ENCODE peak calls at places on chromosome 22, in eight cellular contexts. K is spleen, Q is cardiac muscle cell, L is endodermal cell, V is IMR-90, A is K562, C is MM.1S, M is A673. I is an unnamed sample.

GRCh38 chr22:40325315-40325714 is 21.0 kb upstream of the ADSL start:
- DNase-seq in K (no peak), Q (no peak), L (peak; percentile 61), V (no peak), A (no peak), C (no peak), M (no peak), I (no peak)

GRCh38 chr22:26646158-26646557 is 11.2 kb upstream of the MIAT start:
- DNase-seq in K (no peak), Q (no peak), L (no peak), V (peak; percentile 55), A (no peak), C (no peak), M (no peak), I (no peak)

GRCh38 chr22:31253949-31254348 is 38.3 kb downstream of the PIK3IP1 start:
- DNase-seq in K (no peak), Q (no peak), L (peak; percentile 78), V (no peak), A (no peak), C (no peak), M (no peak), I (no peak)

GRCh38 chr22:42717197-42717967 is 3.3 kb downstream of the A4GALT start:
- DNase-seq in K (no peak), Q (peak; percentile 34), L (peak; percentile 90), V (no peak), A (no peak), C (peak; percentile 24), M (peak; percentile 55), I (no peak)

GRCh38 chr22:40263191-40263590 is 83.1 kb upstream of the ADSL start:
- DNase-seq in K (peak; percentile 76), Q (no peak), L (no peak), V (no peak), A (peak; percentile 51), C (no peak), M (peak; percentile 34), I (no peak)

GRCh38 chr22:27492566-27493201 is 308.9 kb downstream of the MN1 start:
- DNase-seq in K (no peak), Q (no peak), L (no peak), V (no peak), A (no peak), C (peak; percentile 41), M (no peak), I (no peak)

GRCh38 chr22:24247564-24248344 is 2.9 kb upstream of the GGT5 start:
- DNase-seq in K (peak; percentile 91), Q (peak; percentile 87), L (peak; percentile 96), V (peak; percentile 95), A (peak; percentile 80), C (peak; percentile 39), M (peak; percentile 66), I (peak; percentile 93)

GRCh38 chr22:44337658-44338004 is 24.9 kb upstream of the SHISAL1 start:
- DNase-seq in K (no peak), Q (peak; percentile 47), L (peak; percentile 80), V (peak; percentile 75), A (peak; percentile 27), C (no peak), M (peak; percentile 58), I (peak; percentile 86)

GRCh38 chr22:39739338-39740027 is 154.1 kb downstream of the ENTHD1 start:
- DNase-seq in K (no peak), Q (no peak), L (no peak), V (peak; percentile 3), A (no peak), C (peak; percentile 39), M (no peak), I (no peak)

GRCh38 chr22:40533712-40534378 is 102.7 kb downstream of the MRTFA start:
- DNase-seq in K (no peak), Q (peak; percentile 42), L (no peak), V (peak; percentile 74), A (peak; percentile 62), C (peak; percentile 79), M (peak; percentile 92), I (peak; percentile 23)

GRCh38 chr22:27274770-27275449 is 526.6 kb downstream of the MN1 start:
- DNase-seq in K (no peak), Q (no peak), L (no peak), V (peak; percentile 3), A (no peak), C (no peak), M (no peak), I (no peak)

GRCh38 chr22:32708835-32709234 is 92.7 kb upstream of the TIMP3 start:
- DNase-seq in K (no peak), Q (no peak), L (no peak), V (peak; percentile 37), A (no peak), C (no peak), M (no peak), I (peak; percentile 81)

GRCh38 chr22:46347646-46348045 is 12.1 kb downstream of the TRMU start:
- DNase-seq in K (peak; percentile 38), Q (no peak), L (no peak), V (no peak), A (no peak), C (no peak), M (no peak), I (no peak)
- H3K36me3 ChIP-seq in K (peaks cover 100% of the 10 kb centered on the region), Q (peaks cover 28% of the 10 kb centered on the region), L (peaks cover 91% of the 10 kb centered on the region), V (peaks cover 82% of the 10 kb centered on the region), A (peaks cover 89% of the 10 kb centered on the region), C (peaks cover 28% of the 10 kb centered on the region), M (peaks cover 86% of the 10 kb centered on the region), I (peaks cover 68% of the 10 kb centered on the region)

DNA sequence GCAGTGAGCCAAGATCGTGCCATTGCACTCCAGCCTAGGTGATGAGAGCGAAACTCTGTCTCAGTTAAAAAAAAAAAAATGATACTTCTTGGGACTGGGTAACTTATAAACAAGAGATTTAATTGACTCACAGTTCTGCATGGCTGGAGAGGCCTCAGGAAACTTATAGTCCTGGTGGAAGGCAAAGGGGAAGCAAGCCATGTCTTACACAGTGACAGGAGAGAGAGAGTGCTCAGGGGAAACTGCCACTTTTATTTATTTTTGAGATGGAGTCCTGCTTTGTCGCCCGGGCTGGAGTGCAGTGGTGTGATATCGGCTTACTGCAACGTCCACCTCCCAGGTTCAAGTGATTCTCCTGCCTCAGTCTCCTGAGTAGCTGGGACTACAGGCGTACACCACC is 8.2 kb downstream of the SDF2L1 start:
- DNase-seq in K (no peak), Q (no peak), L (no peak), V (no peak), A (no peak), C (no peak), M (no peak), I (no peak)
- H3K9me3 ChIP-seq in K (no peaks in the 10 kb centered on the region), Q (no peaks in the 10 kb centered on the region), L (no peaks in the 10 kb centered on the region), V (no peaks in the 10 kb centered on the region), A (no peaks in the 10 kb centered on the region), C (no peaks in the 10 kb centered on the region), M (no peaks in the 10 kb centered on the region), I (no peaks in the 10 kb centered on the region)

GRCh38 chr22:28937206-28938025 is 54.0 kb downstream of the ZNRF3 start:
- DNase-seq in K (no peak), Q (no peak), L (no peak), V (no peak), A (no peak), C (no peak), M (no peak), I (no peak)
- H3K36me3 ChIP-seq in K (no peaks in the 10 kb centered on the region), Q (no peaks in the 10 kb centered on the region), L (no peaks in the 10 kb centered on the region), V (no peaks in the 10 kb centered on the region), A (no peaks in the 10 kb centered on the region), C (no peaks in the 10 kb centered on the region), M (no peaks in the 10 kb centered on the region), I (no peaks in the 10 kb centered on the region)

GRCh38 chr22:49449377-49449776 is 378.3 kb downstream of the BRD1 start:
- DNase-seq in K (no peak), Q (no peak), L (peak; percentile 50), V (no peak), A (no peak), C (no peak), M (no peak), I (no peak)
- H3K9me3 ChIP-seq in K (no peaks in the 10 kb centered on the region), Q (no peaks in the 10 kb centered on the region), L (no peaks in the 10 kb centered on the region), V (peaks cover 57% of the 10 kb centered on the region), A (no peaks in the 10 kb centered on the region), C (no peaks in the 10 kb centered on the region), M (no peaks in the 10 kb centered on the region), I (no peaks in the 10 kb centered on the region)

DNA sequence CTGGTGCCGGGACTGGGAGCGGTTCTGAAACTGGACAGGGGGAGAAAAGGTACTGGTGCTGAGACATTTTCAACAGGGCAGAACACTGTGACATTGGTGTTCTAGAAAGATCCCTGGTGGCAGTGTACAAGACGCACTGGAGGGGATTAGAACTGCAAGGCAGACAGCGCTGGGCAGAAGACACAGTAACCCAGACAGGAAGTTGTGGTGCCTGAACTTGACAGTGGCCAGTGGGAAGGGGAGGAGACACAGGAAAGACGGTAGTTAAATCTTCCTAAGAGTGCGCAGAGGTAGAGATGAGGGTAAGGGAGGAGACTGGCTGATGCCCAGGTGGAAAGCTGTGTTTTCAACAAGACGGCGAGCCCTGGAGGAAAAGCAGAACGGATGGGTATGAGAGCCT is 24.5 kb downstream of the FAM227A start:
- DNase-seq in K (no peak), Q (no peak), L (no peak), V (no peak), A (no peak), C (no peak), M (no peak), I (no peak)
- H3K36me3 ChIP-seq in K (no peaks in the 10 kb centered on the region), Q (no peaks in the 10 kb centered on the region), L (peaks cover 22% of the 10 kb centered on the region), V (peaks cover 6% of the 10 kb centered on the region), A (no peaks in the 10 kb centered on the region), C (no peaks in the 10 kb centered on the region), M (no peaks in the 10 kb centered on the region), I (no peaks in the 10 kb centered on the region)

I was measured in MG63.